ENCODE peak calls at places on chromosomes 13 and 19, in ten cellular contexts. X is suprapubic skin; Y is CD4-positive, alpha-beta T cell; Z is mucosa of descending colon; J is Panc1; M is body of pancreas; V is nephron progenitor cell; H is Peyer's patch; S is choroid plexus epithelial cell; B is lower lobe of right lung. U is an unnamed sample.

GRCh38 chr19:48861313-48861712 is 7.1 kb downstream of the PLEKHA4 start:
- DNase-seq in J (no peak), X (no peak), Z (no peak), Y (no peak), V (no peak), B (no peak), M (no peak), S (no peak), H (no peak), U (no peak)

GRCh38 chr19:16400911-16401675 is 70.7 kb downstream of the EPS15L1 start:
- DNase-seq in X (peak), Y (no peak), M (no peak), J (no peak), V (no peak), B (no peak), Z (no peak), S (no peak), H (peak), U (no peak)

GRCh38 chr13:79802389-79803140 is 321.6 kb downstream of the NDFIP2 start:
- DNase-seq in M (no peak), Y (no peak), J (no peak), S (no peak), B (no peak), X (no peak), Z (no peak), H (no peak), V (no peak), U (no peak)

GRCh38 chr13:76854894-76855293 is 31.3 kb downstream of the KCTD12 start:
- DNase-seq in H (no peak), V (no peak), S (peak), Z (no peak), Y (no peak), M (no peak), J (no peak), B (no peak), X (no peak), U (no peak)

GRCh38 chr13:78658630-78659449 is at the start of gene OBI1:
- DNase-seq in S (peak), J (no peak), Z (peak), H (peak), V (peak), X (peak), M (peak), Y (peak), B (peak), U (peak)

GRCh38 chr13:95494082-95494681 is 58.3 kb upstream of the CLDN10 start:
- DNase-seq in B (no peak), M (peak), X (no peak), V (peak), Z (no peak), Y (no peak), H (no peak), S (peak), J (peak), U (no peak)

GRCh38 chr13:104584481-104584880 is 1518.3 kb upstream of the SLC10A2 start:
- DNase-seq in Z (no peak), H (no peak), J (no peak), B (no peak), Y (no peak), M (no peak), S (peak), X (no peak), V (no peak), U (no peak)

GRCh38 chr13:95002968-95003813 is 290.8 kb upstream of the SOX21 start:
- DNase-seq in M (no peak), J (no peak), H (no peak), Y (no peak), Z (no peak), B (no peak), V (peak), S (peak), X (no peak), U (no peak)

GRCh38 chr13:109779074-109779473 is 7.3 kb downstream of the IRS2 start:
- DNase-seq in M (no peak), J (no peak), H (no peak), B (no peak), S (no peak), V (no peak), X (no peak), Z (no peak), Y (peak), U (no peak)

GRCh38 chr13:36801035-36801434 is 18.0 kb upstream of the RFXAP start:
- DNase-seq in B (no peak), Y (no peak), X (no peak), S (no peak), V (no peak), M (no peak), H (no peak), J (no peak), Z (no peak), U (no peak)

GRCh38 chr19:11767633-11768133 is 883 bp downstream of the ZNF441 start:
- DNase-seq in Y (no peak), B (peak), Z (peak), H (peak), M (peak), V (peak), S (peak), X (peak), J (no peak), U (peak)

GRCh38 chr13:43787998-43788397 is 1.2 kb upstream of the ENOX1 start:
- DNase-seq in V (no peak), X (no peak), M (peak), S (peak), H (no peak), Z (no peak), B (no peak), Y (no peak), J (no peak), U (no peak)

GRCh38 chr19:6586056-6586455 is 4.9 kb downstream of the CD70 start:
- DNase-seq in S (no peak), V (no peak), Y (no peak), B (no peak), X (no peak), Z (no peak), M (no peak), H (no peak), J (no peak), U (no peak)

GRCh38 chr13:20332361-20333096 is 100.4 kb upstream of the GJB6 start:
- DNase-seq in X (no peak), S (no peak), Y (no peak), M (no peak), V (no peak), B (no peak), H (no peak), J (no peak), Z (no peak), U (no peak)

GRCh38 chr13:102825921-102826706 is 19.7 kb upstream of the ERCC5 start:
- DNase-seq in V (no peak), Y (no peak), Z (no peak), B (no peak), M (no peak), X (no peak), S (peak), H (no peak), J (no peak), U (no peak)

GRCh38 chr19:44625531-44626066 is 12.2 kb downstream of the IGSF23 start:
- DNase-seq in B (no peak), S (no peak), V (no peak), M (no peak), X (no peak), H (no peak), J (no peak), Z (no peak), Y (no peak), U (no peak)

GRCh38 chr13:99658266-99658991 is 157.2 kb downstream of the TM9SF2 start:
- DNase-seq in J (no peak), M (peak), Y (peak), V (peak), Z (peak), S (peak), X (peak), H (peak), B (peak), U (peak)

GRCh38 chr19:45824041-45824471 is 8.9 kb upstream of the RSPH6A start:
- DNase-seq in H (no peak), Y (no peak), V (no peak), S (no peak), X (no peak), B (no peak), Z (peak), J (no peak), M (peak), U (no peak)

GRCh38 chr19:48967346-48968178 is 2.5 kb downstream of the FTL start:
- DNase-seq in J (no peak), Z (no peak), H (no peak), X (no peak), V (no peak), S (peak), B (peak), Y (no peak), M (peak), U (peak)

GRCh38 chr19:33290956-33291622 is 11.2 kb downstream of the CEBPA start:
- DNase-seq in V (no peak), H (peak), Z (peak), J (no peak), Y (no peak), S (no peak), M (no peak), X (no peak), B (peak), U (peak)

GRCh38 chr19:48837081-48837524 is 812 bp upstream of the HSD17B14 start:
- DNase-seq in S (peak), V (peak), J (no peak), H (peak), X (peak), B (peak), Y (peak), Z (peak), M (peak), U (peak)

GRCh38 chr19:33171222-33171795 is 22.8 kb upstream of the LRP3 start:
- DNase-seq in B (no peak), H (no peak), M (no peak), S (no peak), Z (no peak), Y (no peak), V (no peak), J (no peak), X (no peak), U (no peak)

GRCh38 chr13:111359237-111359915 is 38.9 kb downstream of the TEX29 start:
- DNase-seq in Y (no peak), X (no peak), J (no peak), B (no peak), V (no peak), H (no peak), S (no peak), M (no peak), Z (no peak), U (no peak)

GRCh38 chr13:64087624-64088023 is 2672.0 kb upstream of the PCDH20 start:
- DNase-seq in Z (no peak), H (no peak), J (no peak), M (no peak), X (no peak), V (no peak), B (no peak), S (no peak), Y (no peak), U (no peak)

GRCh38 chr19:45637890-45638667 is 1.1 kb downstream of the EML2 start:
- DNase-seq in H (no peak), X (no peak), Z (peak), V (no peak), M (peak), Y (no peak), S (peak), B (no peak), J (no peak), U (peak)

GRCh38 chr19:42325308-42325895 is at the start of gene MEGF8:
- DNase-seq in S (peak), Z (peak), M (peak), V (peak), J (peak), X (peak), B (peak), Y (peak), H (peak), U (peak)

GRCh38 chr13:110044521-110045200 is 258.3 kb upstream of the IRS2 start:
- DNase-seq in X (no peak), Y (no peak), J (no peak), S (peak), H (no peak), Z (no peak), V (no peak), B (no peak), M (no peak), U (no peak)

GRCh38 chr13:51734786-51735185 is 69.2 kb downstream of the DHRS12 start:
- DNase-seq in B (no peak), Z (no peak), Y (no peak), X (no peak), S (no peak), H (no peak), J (no peak), M (no peak), V (no peak), U (no peak)

GRCh38 chr13:96238861-96239260 is 149.0 kb downstream of the HS6ST3 start:
- DNase-seq in V (no peak), H (no peak), X (no peak), Z (no peak), M (no peak), B (no peak), Y (no peak), J (no peak), S (no peak), U (no peak)

GRCh38 chr13:24165746-24166145 is 5.2 kb downstream of the SPATA13 start:
- DNase-seq in Z (no peak), H (no peak), S (peak), V (no peak), X (no peak), J (no peak), M (no peak), B (no peak), Y (no peak), U (no peak)

GRCh38 chr19:28727133-28727834 is 485.7 kb downstream of the UQCRFS1 start:
- DNase-seq in Z (no peak), H (no peak), X (no peak), Y (peak), S (peak), J (no peak), V (no peak), B (no peak), M (peak), U (no peak)

GRCh38 chr13:109856350-109856749 is 70.0 kb upstream of the IRS2 start:
- DNase-seq in X (no peak), M (no peak), S (no peak), B (no peak), Y (no peak), V (no peak), H (no peak), J (no peak), Z (no peak), U (no peak)

GRCh38 chr13:36998624-36999041 is 507 bp downstream of the ALG5 start:
- DNase-seq in H (peak), Y (peak), M (peak), B (peak), J (no peak), S (no peak), V (peak), Z (peak), X (peak), U (peak)

DNA sequence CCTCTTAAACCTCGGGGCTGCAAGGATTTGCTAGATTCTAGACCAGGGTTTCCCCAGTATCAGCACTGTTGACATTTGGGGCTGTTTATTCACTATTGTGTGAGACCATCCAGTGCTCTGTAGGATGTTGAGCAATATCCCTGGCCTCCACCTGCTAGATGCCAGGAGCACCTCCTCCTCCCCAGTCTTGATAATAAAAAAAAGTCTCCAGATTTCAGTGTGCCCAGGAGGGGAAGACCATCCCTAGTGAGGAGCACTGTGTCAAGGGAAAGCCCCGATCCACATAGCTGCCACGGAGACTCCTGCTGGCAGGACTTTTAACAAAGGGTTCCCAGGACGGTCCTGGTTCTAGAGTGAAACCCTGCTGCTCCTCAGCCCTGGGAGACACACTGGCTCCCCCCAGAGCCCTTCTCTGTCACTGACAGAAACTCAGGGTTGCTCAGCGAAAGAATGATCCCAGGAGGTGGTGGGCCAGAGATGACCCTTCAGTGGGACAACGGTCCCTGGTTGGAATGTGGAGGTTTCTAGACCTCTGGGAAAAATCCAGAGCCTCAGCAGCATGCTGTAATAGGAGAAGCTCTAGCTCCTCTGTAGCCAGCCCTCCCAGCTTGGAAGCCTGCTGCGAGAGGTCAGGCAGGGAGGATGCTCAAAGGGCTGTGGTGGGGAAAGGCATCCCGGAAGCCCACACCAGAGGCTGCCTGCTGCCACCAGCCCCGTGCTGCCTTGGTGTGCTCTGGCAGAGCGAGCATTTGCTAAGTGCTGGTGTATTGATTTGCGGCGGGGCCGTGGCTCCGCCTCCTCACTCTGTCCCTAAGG is 20.3 kb downstream of the LYL1 start:
- DNase-seq in Y (no peak), X (no peak), J (no peak), H (no peak), Z (no peak), B (no peak), S (peak), V (peak), M (no peak), U (no peak)
- TF ChIP-seq CTCF in Y (no peak), X (no peak), J (no peak), H (no peak), Z (no peak), B (no peak), S (peak), V (peak), M (no peak), U (no peak)

GRCh38 chr13:112968910-112969691 is at the start of gene MCF2L:
- DNase-seq in V (peak), S (peak), Y (peak), B (peak), M (peak), H (peak), X (peak), Z (peak), J (no peak), U (peak)
- TF ChIP-seq CTCF in V (no peak), S (peak), Y (no peak), B (no peak), M (no peak), H (peak), X (no peak), Z (no peak), J (no peak), U (no peak)

GRCh38 chr13:106187501-106187900 is 348.0 kb downstream of the EFNB2 start:
- DNase-seq in Z (no peak), B (no peak), S (peak), X (no peak), V (no peak), Y (no peak), H (no peak), M (no peak), J (no peak), U (no peak)
- TF ChIP-seq CTCF in Z (no peak), B (no peak), S (no peak), X (no peak), V (no peak), Y (no peak), H (no peak), M (no peak), J (no peak), U (no peak)

GRCh38 chr13:71817335-71817734 is 49.7 kb downstream of the DACH1 start:
- DNase-seq in Y (no peak), V (no peak), M (no peak), S (no peak), X (no peak), B (no peak), Z (no peak), J (no peak), H (no peak), U (no peak)
- TF ChIP-seq CTCF in Y (no peak), V (no peak), M (no peak), S (no peak), X (no peak), B (no peak), Z (no peak), J (no peak), H (no peak), U (no peak)

GRCh38 chr19:2334986-2335846 is 6.7 kb downstream of the SPPL2B start:
- DNase-seq in J (no peak), H (no peak), X (no peak), M (no peak), Y (no peak), B (no peak), S (no peak), V (no peak), Z (no peak), U (no peak)

GRCh38 chr19:2333807-2334211 is 5.3 kb downstream of the SPPL2B start:
- DNase-seq in S (no peak), V (no peak), Y (no peak), X (no peak), M (no peak), B (no peak), H (no peak), Z (no peak), J (no peak), U (no peak)

GRCh38 chr19:2335848-2336247 is 7.4 kb downstream of the SPPL2B start:
- DNase-seq in M (no peak), Y (no peak), S (no peak), Z (no peak), B (no peak), V (no peak), X (no peak), H (no peak), J (no peak), U (no peak)

GRCh38 chr19:2333027-2333806 is 4.7 kb downstream of the SPPL2B start:
- DNase-seq in Y (no peak), M (peak), S (no peak), X (no peak), H (peak), B (no peak), J (no peak), V (no peak), Z (peak), U (peak)

DNA sequence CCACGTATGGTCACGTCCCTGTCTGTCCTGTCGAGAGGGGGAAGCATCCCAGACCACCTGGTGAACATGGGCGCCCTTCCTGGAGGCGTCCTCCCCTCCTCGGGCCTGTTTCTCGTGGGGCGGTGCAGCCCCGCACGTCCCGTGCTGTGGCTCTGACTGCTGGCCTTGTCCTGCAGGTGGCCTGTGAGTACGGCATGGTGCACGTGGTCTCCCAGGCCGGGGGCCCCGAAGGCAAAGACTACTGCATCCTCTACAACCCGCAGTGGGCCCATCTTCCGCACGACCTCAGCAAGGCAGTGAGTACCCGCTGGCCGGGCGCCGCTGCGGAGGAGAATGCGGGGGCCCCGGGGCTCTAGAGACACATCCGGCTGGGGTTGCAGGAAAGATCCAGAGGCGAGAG is 5.9 kb downstream of the SPPL2B start:
- DNase-seq in X (no peak), H (no peak), B (no peak), Y (no peak), J (no peak), M (no peak), V (no peak), Z (no peak), S (no peak), U (no peak)
- TF ChIP-seq CTCF in X (no peak), H (no peak), B (no peak), Y (no peak), J (no peak), M (no peak), V (no peak), Z (no peak), S (no peak), U (no peak)

GRCh38 chr13:21619633-21620220 is 15.8 kb upstream of the MICU2 start:
- DNase-seq in Y (no peak), M (no peak), H (no peak), J (no peak), Z (no peak), X (no peak), B (no peak), S (no peak), V (no peak), U (no peak)

GRCh38 chr13:21620858-21621257 is 16.9 kb upstream of the MICU2 start:
- DNase-seq in X (no peak), J (no peak), M (no peak), S (no peak), B (no peak), Z (no peak), H (no peak), Y (no peak), V (peak), U (no peak)

DNA sequence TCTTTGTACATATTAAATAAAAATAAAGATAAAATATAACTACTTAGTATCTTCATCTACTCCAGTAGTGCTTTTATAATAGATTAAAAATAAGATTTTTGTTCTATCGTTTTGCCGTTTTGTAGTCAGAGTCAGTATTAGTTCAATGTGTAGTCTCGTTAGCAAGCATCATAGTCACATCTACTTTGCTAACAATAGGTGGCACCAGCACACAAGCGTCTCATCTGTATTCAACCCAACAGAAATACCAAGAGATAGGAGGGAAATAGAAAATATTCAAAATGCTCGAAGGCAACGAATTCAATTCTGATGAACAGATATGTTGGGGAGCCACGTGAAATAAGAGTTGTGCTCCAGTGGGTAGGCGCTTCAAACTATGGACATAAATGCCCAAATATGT is 21.4 kb upstream of the MICU2 start:
- DNase-seq in J (no peak), Z (no peak), Y (no peak), S (peak), M (peak), B (no peak), X (no peak), H (no peak), V (no peak), U (peak)
- TF ChIP-seq CTCF in J (peak), Z (peak), Y (peak), S (peak), M (peak), B (peak), X (no peak), H (peak), V (no peak), U (peak)

U was measured in transverse colon.